ENCODE peak calls at places on chromosome 4, in four cellular contexts. K is neural progenitor cell, Y is mesenchymal stem cell, Z is fibroblast of lung. T is an unnamed sample. For H3K27me3 and H3K36me3, the result is how much of the 10 kb centered on the place peaks cover.

GRCh38 chr4:151443247-151443646 is 34.3 kb downstream of the FHIP1A start:
- DNase-seq in Z (no peak), Y (no peak), K (no peak), T (no peak)

GRCh38 chr4:6475492-6476020 is 3.1 kb upstream of the PPP2R2C start:
- DNase-seq in K (no peak), Z (no peak), Y (no peak), T (no peak)

GRCh38 chr4:24537025-24537424 is 47.3 kb downstream of the DHX15 start:
- DNase-seq in K (no peak), Y (no peak), Z (no peak), T (peak)

GRCh38 chr4:158666892-158667291 is 4.8 kb downstream of the C4orf46 start:
- DNase-seq in Y (no peak), Z (no peak), K (no peak), T (no peak)

GRCh38 chr4:27861381-27861787 is 1000.7 kb downstream of the STIM2 start:
- DNase-seq in Y (peak), Z (peak), K (peak), T (no peak)

GRCh38 chr4:2386717-2387116 is 31.7 kb downstream of the ZFYVE28 start:
- DNase-seq in K (no peak), Z (no peak), Y (no peak), T (no peak)

GRCh38 chr4:187019896-187020295 is 296.2 kb upstream of the FAT1 start:
- DNase-seq in K (peak), Z (no peak), Y (no peak), T (no peak)

GRCh38 chr4:84750260-84750955 is 167.5 kb downstream of the CDS1 start:
- DNase-seq in Z (peak), K (peak), Y (peak), T (peak)

GRCh38 chr4:129738175-129738574 is 642.2 kb downstream of the C4orf33 start:
- DNase-seq in Z (no peak), K (no peak), Y (no peak), T (no peak)

GRCh38 chr4:74874785-74875367 is 58.0 kb upstream of the PARM1 start:
- DNase-seq in K (peak), Z (peak), Y (peak), T (peak)

GRCh38 chr4:125838924-125839323 is 524.2 kb downstream of the FAT4 start:
- DNase-seq in Y (peak), K (no peak), Z (no peak), T (no peak)

GRCh38 chr4:173511787-173512361 is 18.2 kb downstream of the HAND2 start:
- DNase-seq in K (no peak), Y (no peak), Z (no peak), T (no peak)

GRCh38 chr4:106478152-106478551 is 109.6 kb upstream of the GIMD1 start:
- DNase-seq in Y (no peak), Z (no peak), K (no peak), T (no peak)

GRCh38 chr4:170748975-170749374 is 659.2 kb upstream of the AADAT start:
- DNase-seq in Z (no peak), K (no peak), Y (no peak), T (no peak)

GRCh38 chr4:158042591-158043030 is 130.2 kb downstream of the GASK1B start:
- DNase-seq in Y (peak), Z (peak), K (no peak), T (peak)

GRCh38 chr4:41221850-41222249 is 7.5 kb upstream of the APBB2 start:
- DNase-seq in Y (no peak), K (no peak), Z (no peak), T (no peak)

GRCh38 chr4:3210467-3210866 is 38.5 kb upstream of the MSANTD1 start:
- DNase-seq in Z (no peak), Y (no peak), K (no peak), T (no peak)

GRCh38 chr4:173272987-173273386 is 61.2 kb downstream of the HMGB2 start:
- DNase-seq in K (no peak), Z (peak), Y (peak), T (peak)

GRCh38 chr4:148574502-148574901 is 132.3 kb upstream of the NR3C2 start:
- DNase-seq in Z (no peak), Y (no peak), K (no peak), T (peak)

GRCh38 chr4:179116011-179116410 is 1673.8 kb upstream of the AGA start:
- DNase-seq in Z (peak), K (no peak), Y (no peak), T (peak)

GRCh38 chr4:76188557-76188956 is 25.1 kb downstream of the SCARB2 start:
- DNase-seq in Z (peak), K (no peak), Y (no peak), T (peak)

GRCh38 chr4:164613761-164614277 is 140.1 kb upstream of the SMIM31 start:
- DNase-seq in Y (no peak), K (no peak), Z (peak), T (peak)

GRCh38 chr4:41145571-41146078 is 68.7 kb downstream of the APBB2 start:
- DNase-seq in Y (peak), Z (peak), K (peak), T (peak)

GRCh38 chr4:46931981-46932380 is 22.9 kb upstream of the COX7B2 start:
- DNase-seq in K (peak), Z (peak), Y (peak), T (peak)

GRCh38 chr4:95549246-95550138 is 719 bp upstream of the UNC5C start:
- DNase-seq in Y (peak), Z (peak), K (peak), T (peak)

GRCh38 chr4:24278693-24279092 is 305.7 kb downstream of the DHX15 start:
- DNase-seq in K (no peak), Z (peak), Y (peak), T (peak)

GRCh38 chr4:35939746-35940145 is 304.6 kb downstream of the ARAP2 start:
- DNase-seq in Z (no peak), Y (no peak), K (no peak), T (no peak)

GRCh38 chr4:34854451-34854850 is 1389.9 kb downstream of the ARAP2 start:
- DNase-seq in K (no peak), Z (no peak), Y (no peak), T (no peak)

GRCh38 chr4:124757121-124757520 is 44.6 kb upstream of the ANKRD50 start:
- DNase-seq in K (no peak), Z (peak), Y (no peak), T (peak)

GRCh38 chr4:21012851-21013331 is 312.6 kb downstream of the PACRGL start:
- DNase-seq in K (no peak), Z (no peak), Y (peak), T (peak)

GRCh38 chr4:163913571-163913970 is 419.1 kb downstream of the TMA16 start:
- DNase-seq in Z (no peak), K (no peak), Y (no peak), T (no peak)

GRCh38 chr4:86256086-86256485 is 103.8 kb downstream of the MAPK10 start:
- DNase-seq in Y (no peak), Z (no peak), K (no peak), T (no peak)

GRCh38 chr4:22348410-22348809 is 167.5 kb downstream of the ADGRA3 start:
- DNase-seq in Y (no peak), Z (no peak), K (no peak), T (peak)

GRCh38 chr4:6008092-6008551 is 10.1 kb downstream of the C4orf50 start:
- DNase-seq in K (peak), Z (no peak), Y (no peak), T (no peak)

GRCh38 chr4:23999714-24000113 is 109.9 kb upstream of the PPARGC1A start:
- DNase-seq in Y (no peak), Z (peak), K (no peak), T (peak)

GRCh38 chr4:40918330-40918729 is 168.6 kb downstream of the NSUN7 start:
- DNase-seq in K (no peak), Y (peak), Z (peak), T (peak)

GRCh38 chr4:180205276-180205675 is 2037.9 kb upstream of the TENM3 start:
- DNase-seq in Y (no peak), Z (no peak), K (no peak), T (no peak)

GRCh38 chr4:4843651-4844291 is 15.7 kb upstream of the MSX1 start:
- DNase-seq in K (no peak), Z (no peak), Y (no peak), T (no peak)
- H3K27me3 ChIP-seq in K (half or more), Z (under half), Y (half or more), T (under half)

GRCh38 chr4:1325681-1326635 is 21.1 kb upstream of the UVSSA start:
- DNase-seq in Y (no peak), Z (no peak), K (no peak), T (no peak)

GRCh38 chr4:1323635-1324442 is 23.2 kb upstream of the UVSSA start:
- DNase-seq in Z (peak), K (no peak), Y (peak), T (peak)

GRCh38 chr4:1326751-1327525 is 20.1 kb upstream of the UVSSA start:
- DNase-seq in Z (no peak), Y (no peak), K (no peak), T (no peak)

GRCh38 chr4:1323280-1323634 is 23.8 kb upstream of the UVSSA start:
- DNase-seq in K (no peak), Z (no peak), Y (no peak), T (no peak)

DNA sequence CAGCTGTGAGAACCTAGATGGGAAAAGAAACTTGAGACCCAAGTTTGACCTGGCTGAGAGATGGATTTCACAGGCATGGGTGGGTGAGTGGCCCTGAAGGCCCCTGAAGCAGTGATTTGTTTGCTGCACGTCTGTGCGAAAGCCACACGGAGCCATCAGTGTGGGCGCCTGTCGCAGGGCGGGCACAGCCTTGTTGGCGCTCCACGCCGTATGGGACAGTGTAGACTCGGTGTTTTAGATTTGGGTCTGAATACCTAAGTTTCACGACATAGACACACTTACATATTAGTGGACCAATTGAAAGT is 21.9 kb upstream of the UVSSA start:
- DNase-seq in Y (no peak), K (no peak), Z (no peak), T (no peak)
- H3K36me3 ChIP-seq in Y (half or more), K (under half), Z (under half), T (under half)

DNA sequence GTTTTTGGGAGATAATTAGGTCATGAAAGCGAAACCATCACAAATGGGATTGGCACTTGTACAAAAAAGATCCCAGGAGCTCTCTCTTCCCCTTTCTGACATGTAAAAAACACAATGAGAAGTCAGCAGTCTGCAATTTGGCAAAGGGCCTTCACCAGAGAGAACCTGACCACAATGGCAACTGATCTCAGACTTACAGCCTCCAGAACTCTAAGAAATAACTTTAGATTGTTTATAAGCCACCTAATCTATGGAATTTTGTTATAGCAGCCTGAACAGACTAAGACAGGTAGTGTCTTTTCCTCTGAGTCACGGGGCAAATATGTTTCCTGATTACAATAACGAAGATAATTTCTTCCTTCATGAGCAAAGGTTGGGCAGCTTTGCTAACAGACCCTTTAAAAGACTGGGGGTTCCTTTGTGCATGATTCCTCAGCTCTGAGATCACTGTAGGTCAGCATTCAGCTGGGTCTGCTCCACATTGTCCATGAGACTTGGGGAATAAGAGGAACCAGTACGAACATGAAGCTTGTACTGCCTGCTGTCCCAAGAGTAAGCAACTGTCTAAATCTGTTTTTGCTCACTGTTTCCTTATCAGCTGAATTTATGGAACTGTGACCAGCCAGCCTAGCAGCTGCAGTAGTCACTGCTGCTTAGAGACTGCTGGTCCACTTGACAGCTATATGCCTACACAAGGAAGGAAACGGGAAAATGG is 191.7 kb downstream of the ANAPC10 start:
- DNase-seq in Y (peak), Z (no peak), K (no peak), T (peak)
- H3K4me2 ChIP-seq in Y (no peak), Z (no peak), K (no peak), T (peak)

DNA sequence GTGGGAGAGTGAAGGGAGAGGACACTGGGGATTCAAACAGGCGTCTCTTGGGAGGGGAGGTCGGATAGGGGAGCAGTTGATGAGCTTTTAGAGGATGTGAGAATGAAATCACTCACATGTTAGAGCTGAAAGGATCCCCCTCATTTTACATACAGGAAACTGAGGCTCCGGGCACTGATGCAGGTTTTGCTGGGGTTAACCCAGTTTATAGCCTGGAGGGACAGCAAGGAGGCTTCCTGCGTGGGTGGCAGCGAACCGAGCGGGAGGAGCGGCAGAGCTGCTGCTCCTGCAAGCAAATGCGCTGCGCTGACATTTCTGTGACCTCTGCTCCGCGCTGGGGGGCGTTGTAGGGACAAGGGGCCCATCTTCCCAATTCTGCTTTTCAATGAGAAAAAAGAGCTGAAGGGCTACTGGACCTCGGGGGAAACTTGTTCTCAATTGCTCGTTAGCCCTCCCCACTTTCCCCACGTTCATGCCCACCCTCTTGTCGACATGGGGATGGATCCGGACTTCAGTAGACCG is 1.1 kb upstream of the NEUROG2 start:
- DNase-seq in K (peak), Y (no peak), Z (no peak), T (no peak)
- H3K27me3 ChIP-seq in K (half or more), Y (half or more), Z (half or more), T (half or more)

DNA sequence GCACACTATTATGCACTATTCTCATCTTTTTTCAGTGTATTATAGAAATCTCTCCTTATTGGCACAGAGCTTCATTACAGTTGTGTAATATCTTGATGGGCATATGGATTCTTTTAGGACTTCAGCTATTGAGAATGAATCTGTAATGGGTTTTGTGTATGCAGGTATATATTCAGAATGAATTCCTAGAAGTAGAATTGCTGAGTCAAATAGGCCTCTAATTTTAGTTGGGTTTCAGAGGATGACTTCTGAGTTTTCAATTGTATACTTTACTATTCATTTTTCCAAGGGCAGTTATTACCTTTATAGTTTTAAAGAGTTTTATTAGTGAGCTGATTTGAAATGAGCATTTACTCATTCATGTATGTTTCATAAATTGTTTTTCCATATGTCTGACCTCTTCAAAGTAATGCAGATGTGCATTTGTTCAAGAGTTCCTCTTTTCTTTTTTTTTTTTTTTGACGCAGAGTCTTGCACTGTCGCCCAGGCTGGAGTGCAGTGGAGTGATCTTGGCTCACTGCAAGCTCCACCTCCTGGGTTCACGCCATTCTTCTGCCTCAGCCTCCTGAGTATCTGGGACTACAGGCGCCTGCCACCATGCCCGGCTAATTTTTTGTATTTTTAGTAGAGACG is 19.5 kb downstream of the CASP6 start:
- DNase-seq in Y (no peak), K (no peak), Z (no peak), T (no peak)
- H3K36me3 ChIP-seq in Y (under half), K (under half), Z (under half), T (under half)

DNA sequence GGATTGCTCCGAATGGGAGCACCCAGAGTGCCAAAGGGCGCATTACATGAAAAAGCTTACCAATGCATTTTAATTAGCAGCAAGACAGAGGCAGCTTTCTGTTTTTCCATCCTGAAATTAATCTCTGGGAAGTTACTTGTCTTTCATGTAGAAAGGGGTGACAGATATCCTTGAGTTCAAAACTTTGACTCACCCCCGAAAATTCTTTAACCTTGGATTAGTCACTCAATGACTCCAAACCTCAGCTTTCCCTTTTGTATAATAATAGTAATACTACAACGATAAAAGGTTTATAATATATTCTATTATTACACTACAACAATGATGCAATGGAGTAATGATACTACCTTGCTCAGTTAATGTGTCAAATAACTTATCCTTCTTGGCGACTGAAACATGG is 126.3 kb downstream of the ADAMTS3 start:
- DNase-seq in Z (no peak), Y (no peak), K (no peak), T (peak)
- H3K4me2 ChIP-seq in Z (no peak), Y (no peak), K (no peak), T (no peak)

GRCh38 chr4:140427919-140428471 is 547 bp upstream of the CLGN start:
- DNase-seq in Y (peak), Z (peak), K (no peak), T (no peak)

GRCh38 chr4:140426610-140427103 is 791 bp downstream of the CLGN start:
- DNase-seq in K (peak), Z (peak), Y (no peak), T (no peak)

GRCh38 chr4:140427104-140427918 is at the start of gene CLGN:
- DNase-seq in Y (peak), K (peak), Z (peak), T (peak)

GRCh38 chr4:140423106-140423505 is 4.3 kb downstream of the CLGN start:
- DNase-seq in Y (no peak), K (no peak), Z (peak), T (peak)
- H3K27me3 ChIP-seq in Y (under half), K (under half), Z (under half), T (under half)